ENCODE peak calls at places on chromosome 18, in six cellular contexts. G is left ventricle myocardium inferior; F is endodermal cell; L is CD4-positive, alpha-beta memory T cell; A is right atrium auricular region; H is spleen. Q is an unnamed sample.
A peak's percentile ranks its signal among the peaks of the same experiment; 100 is the strongest.

GRCh38 chr18:35580748-35581534 is 599 bp upstream of the GALNT1 start:
- DNase-seq in G (peak; percentile 63), F (peak; percentile 85), L (peak; percentile 69), A (no peak), H (peak; percentile 93), Q (peak; percentile 77)

GRCh38 chr18:24923138-24923537 is 428.8 kb downstream of the ZNF521 start:
- DNase-seq in G (no peak), F (no peak), L (no peak), A (no peak), H (no peak), Q (no peak)

GRCh38 chr18:10798727-10799435 is 273.1 kb downstream of the NAPG start:
- DNase-seq in G (no peak), F (no peak), L (no peak), A (no peak), H (no peak), Q (no peak)

GRCh38 chr18:55586841-55587240 is 1.2 kb downstream of the TCF4 start:
- DNase-seq in G (no peak), F (peak; percentile 49), L (no peak), A (no peak), H (no peak), Q (no peak)

GRCh38 chr18:51196811-51197660 is 445 bp downstream of the MEX3C start:
- DNase-seq in G (peak; percentile 71), F (peak; percentile 73), L (no peak), A (no peak), H (peak; percentile 94), Q (peak; percentile 77)

GRCh38 chr18:2967357-2967756 is 45.6 kb downstream of the LPIN2 start:
- DNase-seq in G (no peak), F (no peak), L (no peak), A (no peak), H (no peak), Q (no peak)

GRCh38 chr18:62436636-62437519 is 85.9 kb upstream of the ZCCHC2 start:
- DNase-seq in G (peak; percentile 89), F (no peak), L (no peak), A (peak; percentile 94), H (peak; percentile 81), Q (peak; percentile 96)

GRCh38 chr18:13437801-13438506 is 219.4 kb downstream of the LDLRAD4 start:
- DNase-seq in G (no peak), F (no peak), L (peak; percentile 63), A (no peak), H (no peak), Q (no peak)

GRCh38 chr18:49813071-49813320 is 337 bp downstream of the ACAA2 start:
- DNase-seq in G (peak; percentile 33), F (no peak), L (no peak), A (peak; percentile 64), H (peak; percentile 85), Q (no peak)

GRCh38 chr18:61697306-61697909 is 195.4 kb downstream of the RNF152 start:
- DNase-seq in G (no peak), F (no peak), L (no peak), A (no peak), H (no peak), Q (no peak)

GRCh38 chr18:32868424-32868823 is 95.6 kb upstream of the KLHL14 start:
- DNase-seq in G (no peak), F (no peak), L (no peak), A (no peak), H (no peak), Q (no peak)

GRCh38 chr18:67525328-67526110 is 9.0 kb upstream of the DSEL start:
- DNase-seq in G (peak; percentile 42), F (peak; percentile 68), L (no peak), A (peak; percentile 72), H (no peak), Q (peak; percentile 54)

GRCh38 chr18:51153659-51154371 is 43.7 kb downstream of the MEX3C start:
- DNase-seq in G (no peak), F (no peak), L (peak; percentile 47), A (no peak), H (peak; percentile 91), Q (no peak)

GRCh38 chr18:26091047-26091630 is 726 bp upstream of the SS18 start:
- DNase-seq in G (peak; percentile 64), F (no peak), L (no peak), A (peak; percentile 74), H (no peak), Q (peak; percentile 73)

DNA sequence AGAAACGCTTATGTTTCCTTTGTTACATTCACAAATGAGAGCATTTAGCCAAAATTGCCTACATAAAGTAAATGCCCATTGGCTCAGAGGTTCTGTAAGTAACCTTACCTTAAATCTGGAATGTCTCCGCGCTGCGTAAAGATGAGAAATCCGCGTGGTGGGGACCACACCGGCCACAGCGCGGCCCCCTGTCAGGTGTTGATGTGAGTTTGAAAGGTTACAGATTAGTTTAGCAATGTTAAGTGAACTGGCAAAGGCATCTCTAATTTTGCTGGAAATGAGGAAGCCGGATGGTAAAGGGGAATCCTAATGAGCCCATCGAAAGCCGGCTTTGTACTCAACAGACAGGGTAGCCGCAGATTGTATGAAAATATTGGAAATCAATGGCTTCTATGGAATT is 11.8 kb downstream of the SALL3 start:
- DNase-seq in G (no peak), F (no peak), L (no peak), A (no peak), H (no peak), Q (no peak)
- H3K27me3 ChIP-seq in G (peaks cover 66% of the 10 kb centered on the region), F (no peaks in the 10 kb centered on the region), L (peaks cover 7% of the 10 kb centered on the region), A (no peaks in the 10 kb centered on the region), H (peaks cover under 1% of the 10 kb centered on the region), Q (no peaks in the 10 kb centered on the region)

GRCh38 chr18:47288741-47289140 is 37.3 kb upstream of the SKOR2 start:
- DNase-seq in G (no peak), F (no peak), L (no peak), A (no peak), H (no peak), Q (no peak)
- H3K27me3 ChIP-seq in G (peaks cover 92% of the 10 kb centered on the region), F (no peaks in the 10 kb centered on the region), L (no peaks in the 10 kb centered on the region), A (no peaks in the 10 kb centered on the region), H (no peaks in the 10 kb centered on the region), Q (no peaks in the 10 kb centered on the region)

DNA sequence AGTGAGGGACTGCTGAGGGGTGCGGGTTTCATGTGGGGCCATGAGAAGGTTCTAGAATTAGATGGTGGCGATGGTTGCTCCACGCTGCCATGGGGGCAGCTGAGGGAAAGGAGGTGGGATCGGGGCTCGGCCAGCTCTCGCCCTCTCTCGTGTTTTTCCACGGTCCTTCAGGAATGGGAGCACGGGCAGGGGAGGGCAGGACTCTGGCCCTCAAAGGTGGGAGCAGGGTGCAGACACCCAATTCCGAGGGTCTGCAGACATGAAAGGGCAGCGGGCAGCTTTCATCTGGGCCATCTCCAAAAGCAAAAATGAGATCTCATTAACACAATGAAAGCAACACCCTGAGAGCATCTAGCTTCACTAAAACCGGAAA is 53.4 kb upstream of the SALL3 start:
- DNase-seq in G (no peak), F (no peak), L (no peak), A (no peak), H (no peak), Q (no peak)
- H3K27me3 ChIP-seq in G (peaks cover 42% of the 10 kb centered on the region), F (no peaks in the 10 kb centered on the region), L (no peaks in the 10 kb centered on the region), A (no peaks in the 10 kb centered on the region), H (no peaks in the 10 kb centered on the region), Q (no peaks in the 10 kb centered on the region)

GRCh38 chr18:363327-364115 is 95.7 kb upstream of the THOC1 start:
- DNase-seq in G (no peak), F (no peak), L (no peak), A (no peak), H (no peak), Q (no peak)
- H3K27me3 ChIP-seq in G (no peaks in the 10 kb centered on the region), F (no peaks in the 10 kb centered on the region), L (no peaks in the 10 kb centered on the region), A (no peaks in the 10 kb centered on the region), H (no peaks in the 10 kb centered on the region), Q (no peaks in the 10 kb centered on the region)

GRCh38 chr18:22176282-22176621 is 6.9 kb downstream of the GATA6 start:
- DNase-seq in G (no peak), F (no peak), L (no peak), A (no peak), H (no peak), Q (no peak)
- H3K27me3 ChIP-seq in G (no peaks in the 10 kb centered on the region), F (peaks cover 45% of the 10 kb centered on the region), L (peaks cover 22% of the 10 kb centered on the region), A (no peaks in the 10 kb centered on the region), H (peaks cover 18% of the 10 kb centered on the region), Q (no peaks in the 10 kb centered on the region)

DNA sequence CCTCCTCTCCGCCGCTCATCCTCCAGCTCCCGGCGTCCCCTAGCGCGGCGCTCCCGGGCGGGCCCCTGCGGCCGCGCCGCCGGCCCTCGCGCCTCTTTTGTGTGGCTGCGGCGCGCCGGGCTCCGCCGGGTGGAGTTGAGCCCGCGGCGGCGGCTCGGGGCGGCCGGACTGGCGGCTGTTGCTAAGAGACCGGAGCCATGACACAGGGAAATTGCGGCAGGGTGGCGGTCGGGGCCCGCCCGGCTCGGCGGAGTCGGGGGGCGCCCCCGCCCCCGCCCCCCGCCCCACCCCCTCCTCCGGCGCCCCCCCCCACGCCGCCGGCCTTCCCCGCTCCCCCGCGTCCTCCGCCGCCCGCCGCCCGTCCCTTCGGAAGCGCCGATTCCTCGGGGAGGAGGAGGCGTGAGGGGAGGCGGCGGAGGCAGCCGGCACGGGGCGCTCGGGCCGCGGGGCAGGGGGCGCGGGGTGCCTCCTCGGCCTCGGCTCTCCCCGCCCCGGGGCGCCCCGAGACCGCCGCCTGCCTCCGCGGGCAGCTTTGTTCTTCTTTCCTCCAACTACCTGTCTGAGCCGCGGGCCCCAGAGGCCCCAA is at the start of gene TMEM200C:
- DNase-seq in G (peak; percentile 18), F (peak; percentile 84), L (no peak), A (no peak), H (no peak), Q (no peak)
- H3K27me3 ChIP-seq in G (peaks cover 98% of the 10 kb centered on the region), F (peaks cover 37% of the 10 kb centered on the region), L (peaks cover 23% of the 10 kb centered on the region), A (no peaks in the 10 kb centered on the region), H (peaks cover 33% of the 10 kb centered on the region), Q (no peaks in the 10 kb centered on the region)

DNA sequence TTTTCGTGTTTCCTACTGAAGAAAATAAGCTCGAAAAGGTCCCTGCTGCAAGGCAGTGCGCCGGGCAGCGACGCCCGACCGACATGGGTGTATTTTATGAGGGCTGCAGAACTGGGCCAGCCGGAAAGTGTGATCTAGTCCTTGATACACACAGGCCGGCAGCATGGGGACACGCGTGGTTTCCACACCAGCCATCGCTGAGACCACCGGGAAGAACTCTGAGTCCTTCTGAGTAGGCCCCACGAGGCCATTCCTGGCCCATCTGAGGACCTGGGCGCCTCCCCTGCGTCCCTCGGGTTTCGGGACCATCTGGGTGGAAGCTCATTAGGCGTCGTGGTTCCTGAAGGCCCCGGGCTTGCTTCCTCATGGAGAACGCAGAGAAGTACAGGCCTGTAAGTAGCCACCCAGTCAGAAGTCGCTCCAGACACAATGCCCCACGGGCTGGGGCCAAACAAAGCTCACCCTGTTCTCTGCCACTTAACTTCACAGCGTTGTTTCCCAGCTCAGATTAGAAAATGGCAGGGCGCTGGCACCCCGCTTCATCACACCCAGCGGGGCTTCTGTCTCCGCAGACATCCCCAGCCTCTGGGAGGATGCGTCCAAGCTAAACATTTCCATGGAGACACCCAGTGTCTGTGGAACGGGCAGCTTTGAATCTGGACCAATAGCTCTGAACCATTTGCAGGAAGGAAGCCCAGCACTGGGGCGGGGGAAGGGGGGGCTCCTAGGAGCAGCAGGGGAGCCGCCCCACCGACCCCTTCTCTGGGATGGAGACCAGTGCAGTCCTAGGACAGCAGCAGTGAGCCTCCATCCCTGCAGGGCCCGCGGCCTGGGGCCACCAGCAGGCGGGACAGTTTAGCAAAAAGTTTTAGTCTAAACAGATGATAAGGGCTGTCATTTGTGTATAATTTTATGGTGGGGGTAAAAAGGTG is 2.4 kb downstream of the NFATC1 start:
- DNase-seq in G (peak; percentile 15), F (no peak), L (no peak), A (no peak), H (peak; percentile 79), Q (peak; percentile 46)
- H3K27me3 ChIP-seq in G (no peaks in the 10 kb centered on the region), F (peaks cover 47% of the 10 kb centered on the region), L (no peaks in the 10 kb centered on the region), A (no peaks in the 10 kb centered on the region), H (peaks cover 7% of the 10 kb centered on the region), Q (no peaks in the 10 kb centered on the region)

Q was measured in aorta.